ENCODE peak calls at places on chromosomes 5 and 9, in eight cellular contexts. One of them, this sample, is unnamed.

GRCh38 chr9:35487066-35487465 is 2.8 kb upstream of the RUSC2 start:
- DNase-seq in left colon: no peak
- DNase-seq in upper lobe of left lung: no peak
- DNase-seq in retina: no peak
- DNase-seq in G401: no peak
- DNase-seq in GM23338: no peak
- DNase-seq in stimulated activated CD4-positive, alpha-beta T cell treated with anti-CD3 and anti-CD28 coated beads, Interleukin-1b, Interleukin-23, amount 100 ng/mL, for 24 hours: no peak
- DNase-seq in SW480: no peak
- DNase-seq in this sample: no peak

GRCh38 chr5:123094919-123095693 is 6.1 kb downstream of the PRDM6 start:
- DNase-seq in left colon: no peak
- DNase-seq in upper lobe of left lung: peak
- DNase-seq in retina: peak
- DNase-seq in G401: no peak
- DNase-seq in GM23338: peak
- DNase-seq in stimulated activated CD4-positive, alpha-beta T cell treated with anti-CD3 and anti-CD28 coated beads, Interleukin-1b, Interleukin-23, amount 100 ng/mL, for 24 hours: no peak
- DNase-seq in SW480: no peak
- DNase-seq in this sample: no peak

GRCh38 chr5:139669681-139670368 is 21.7 kb downstream of the CXXC5 start:
- DNase-seq in left colon: no peak
- DNase-seq in upper lobe of left lung: peak
- DNase-seq in retina: peak
- DNase-seq in G401: no peak
- DNase-seq in GM23338: no peak
- DNase-seq in stimulated activated CD4-positive, alpha-beta T cell treated with anti-CD3 and anti-CD28 coated beads, Interleukin-1b, Interleukin-23, amount 100 ng/mL, for 24 hours: no peak
- DNase-seq in SW480: no peak
- DNase-seq in this sample: no peak

GRCh38 chr9:136608331-136609159 is 54.2 kb upstream of the EGFL7 start:
- DNase-seq in left colon: no peak
- DNase-seq in upper lobe of left lung: peak
- DNase-seq in retina: no peak
- DNase-seq in G401: no peak
- DNase-seq in GM23338: no peak
- DNase-seq in stimulated activated CD4-positive, alpha-beta T cell treated with anti-CD3 and anti-CD28 coated beads, Interleukin-1b, Interleukin-23, amount 100 ng/mL, for 24 hours: no peak
- DNase-seq in SW480: peak
- DNase-seq in this sample: no peak

GRCh38 chr9:129458663-129459549 is 162.0 kb downstream of the C9orf50 start:
- DNase-seq in left colon: peak
- DNase-seq in upper lobe of left lung: peak
- DNase-seq in retina: peak
- DNase-seq in G401: peak
- DNase-seq in GM23338: peak
- DNase-seq in stimulated activated CD4-positive, alpha-beta T cell treated with anti-CD3 and anti-CD28 coated beads, Interleukin-1b, Interleukin-23, amount 100 ng/mL, for 24 hours: no peak
- DNase-seq in SW480: no peak
- DNase-seq in this sample: no peak

GRCh38 chr9:137619240-137620090 is 660 bp downstream of the EHMT1 start:
- DNase-seq in left colon: no peak
- DNase-seq in upper lobe of left lung: peak
- DNase-seq in retina: peak
- DNase-seq in G401: peak
- DNase-seq in GM23338: peak
- DNase-seq in stimulated activated CD4-positive, alpha-beta T cell treated with anti-CD3 and anti-CD28 coated beads, Interleukin-1b, Interleukin-23, amount 100 ng/mL, for 24 hours: no peak
- DNase-seq in SW480: peak
- DNase-seq in this sample: no peak

GRCh38 chr5:1685076-1685475 is 114.6 kb downstream of the MRPL36 start:
- DNase-seq in left colon: no peak
- DNase-seq in upper lobe of left lung: no peak
- DNase-seq in retina: peak
- DNase-seq in G401: no peak
- DNase-seq in GM23338: no peak
- DNase-seq in stimulated activated CD4-positive, alpha-beta T cell treated with anti-CD3 and anti-CD28 coated beads, Interleukin-1b, Interleukin-23, amount 100 ng/mL, for 24 hours: no peak
- DNase-seq in SW480: no peak
- DNase-seq in this sample: no peak

GRCh38 chr9:130694205-130694604 is 625 bp downstream of the EXOSC2 start:
- DNase-seq in left colon: no peak
- DNase-seq in upper lobe of left lung: no peak
- DNase-seq in retina: no peak
- DNase-seq in G401: no peak
- DNase-seq in GM23338: no peak
- DNase-seq in stimulated activated CD4-positive, alpha-beta T cell treated with anti-CD3 and anti-CD28 coated beads, Interleukin-1b, Interleukin-23, amount 100 ng/mL, for 24 hours: no peak
- DNase-seq in SW480: no peak
- DNase-seq in this sample: no peak

GRCh38 chr5:171748720-171749119 is 36.9 kb upstream of the SMIM23 start:
- DNase-seq in left colon: no peak
- DNase-seq in upper lobe of left lung: no peak
- DNase-seq in retina: no peak
- DNase-seq in G401: no peak
- DNase-seq in GM23338: no peak
- DNase-seq in stimulated activated CD4-positive, alpha-beta T cell treated with anti-CD3 and anti-CD28 coated beads, Interleukin-1b, Interleukin-23, amount 100 ng/mL, for 24 hours: no peak
- DNase-seq in SW480: no peak
- DNase-seq in this sample: no peak

GRCh38 chr5:9927106-9927505 is 297.0 kb upstream of the TAS2R1 start:
- DNase-seq in left colon: no peak
- DNase-seq in upper lobe of left lung: no peak
- DNase-seq in retina: peak
- DNase-seq in G401: no peak
- DNase-seq in GM23338: peak
- DNase-seq in stimulated activated CD4-positive, alpha-beta T cell treated with anti-CD3 and anti-CD28 coated beads, Interleukin-1b, Interleukin-23, amount 100 ng/mL, for 24 hours: no peak
- DNase-seq in SW480: no peak
- DNase-seq in this sample: no peak

GRCh38 chr9:117075636-117076035 is 339.2 kb downstream of the ASTN2 start:
- DNase-seq in left colon: no peak
- DNase-seq in upper lobe of left lung: no peak
- DNase-seq in retina: no peak
- DNase-seq in G401: no peak
- DNase-seq in GM23338: no peak
- DNase-seq in stimulated activated CD4-positive, alpha-beta T cell treated with anti-CD3 and anti-CD28 coated beads, Interleukin-1b, Interleukin-23, amount 100 ng/mL, for 24 hours: no peak
- DNase-seq in SW480: no peak
- DNase-seq in this sample: no peak

GRCh38 chr5:177598477-177598876 is 1.5 kb upstream of the B4GALT7 start:
- DNase-seq in left colon: no peak
- DNase-seq in upper lobe of left lung: no peak
- DNase-seq in retina: no peak
- DNase-seq in G401: no peak
- DNase-seq in GM23338: no peak
- DNase-seq in stimulated activated CD4-positive, alpha-beta T cell treated with anti-CD3 and anti-CD28 coated beads, Interleukin-1b, Interleukin-23, amount 100 ng/mL, for 24 hours: no peak
- DNase-seq in SW480: no peak
- DNase-seq in this sample: no peak

GRCh38 chr5:116509483-116510244 is 65.0 kb downstream of the SEMA6A start:
- DNase-seq in left colon: no peak
- DNase-seq in upper lobe of left lung: no peak
- DNase-seq in retina: no peak
- DNase-seq in G401: no peak
- DNase-seq in GM23338: peak
- DNase-seq in stimulated activated CD4-positive, alpha-beta T cell treated with anti-CD3 and anti-CD28 coated beads, Interleukin-1b, Interleukin-23, amount 100 ng/mL, for 24 hours: no peak
- DNase-seq in SW480: no peak
- DNase-seq in this sample: no peak

GRCh38 chr5:14510156-14510734 is 71.3 kb upstream of the OTULINL start:
- DNase-seq in left colon: no peak
- DNase-seq in upper lobe of left lung: no peak
- DNase-seq in retina: no peak
- DNase-seq in G401: peak
- DNase-seq in GM23338: no peak
- DNase-seq in stimulated activated CD4-positive, alpha-beta T cell treated with anti-CD3 and anti-CD28 coated beads, Interleukin-1b, Interleukin-23, amount 100 ng/mL, for 24 hours: no peak
- DNase-seq in SW480: no peak
- DNase-seq in this sample: no peak

GRCh38 chr5:120605325-120606079 is 141.4 kb downstream of the PRR16 start:
- DNase-seq in left colon: no peak
- DNase-seq in upper lobe of left lung: no peak
- DNase-seq in retina: no peak
- DNase-seq in G401: no peak
- DNase-seq in GM23338: no peak
- DNase-seq in stimulated activated CD4-positive, alpha-beta T cell treated with anti-CD3 and anti-CD28 coated beads, Interleukin-1b, Interleukin-23, amount 100 ng/mL, for 24 hours: no peak
- DNase-seq in SW480: no peak
- DNase-seq in this sample: no peak

GRCh38 chr9:78437721-78438610 is 141.0 kb downstream of the PSAT1 start:
- DNase-seq in left colon: no peak
- DNase-seq in upper lobe of left lung: no peak
- DNase-seq in retina: peak
- DNase-seq in G401: peak
- DNase-seq in GM23338: peak
- DNase-seq in stimulated activated CD4-positive, alpha-beta T cell treated with anti-CD3 and anti-CD28 coated beads, Interleukin-1b, Interleukin-23, amount 100 ng/mL, for 24 hours: no peak
- DNase-seq in SW480: no peak
- DNase-seq in this sample: no peak

GRCh38 chr9:8821910-8822666 is 1022.5 kb upstream of the DMAC1 start:
- DNase-seq in left colon: no peak
- DNase-seq in upper lobe of left lung: no peak
- DNase-seq in retina: no peak
- DNase-seq in G401: no peak
- DNase-seq in GM23338: no peak
- DNase-seq in stimulated activated CD4-positive, alpha-beta T cell treated with anti-CD3 and anti-CD28 coated beads, Interleukin-1b, Interleukin-23, amount 100 ng/mL, for 24 hours: no peak
- DNase-seq in SW480: no peak
- DNase-seq in this sample: no peak

GRCh38 chr5:31502506-31502905 is 29.4 kb downstream of the DROSHA start:
- DNase-seq in left colon: no peak
- DNase-seq in upper lobe of left lung: no peak
- DNase-seq in retina: no peak
- DNase-seq in G401: peak
- DNase-seq in GM23338: no peak
- DNase-seq in stimulated activated CD4-positive, alpha-beta T cell treated with anti-CD3 and anti-CD28 coated beads, Interleukin-1b, Interleukin-23, amount 100 ng/mL, for 24 hours: no peak
- DNase-seq in SW480: no peak
- DNase-seq in this sample: no peak